ENCODE peak calls at places on chromosomes 6 and 20, in five cellular contexts. Y, S, T, V and M are unnamed samples.

GRCh38 chr6:86715676-86716075 is 221.7 kb upstream of the HTR1E start:
- DNase-seq in Y (no peak), S (no peak), T (no peak), V (no peak), M (no peak)

GRCh38 chr6:133814797-133815196 is 74.1 kb upstream of the TCF21 start:
- DNase-seq in Y (no peak), S (no peak), T (peak; percentile 71), V (peak; percentile 28), M (no peak)

GRCh38 chr6:85594197-85594930 is 706 bp upstream of the SNX14 start:
- DNase-seq in Y (peak; percentile 27), S (no peak), T (no peak), V (no peak), M (peak; percentile 41)

GRCh38 chr20:50834599-50835005 is 39.7 kb downstream of the BCAS4 start:
- DNase-seq in Y (no peak), S (no peak), T (peak; percentile 80), V (no peak), M (no peak)

GRCh38 chr6:37514377-37514776 is 14.7 kb upstream of the CCDC167 start:
- DNase-seq in Y (no peak), S (peak; percentile 36), T (no peak), V (no peak), M (no peak)

GRCh38 chr6:145332001-145332400 is 403.3 kb downstream of the EPM2A start:
- DNase-seq in Y (no peak), S (no peak), T (peak; percentile 24), V (no peak), M (no peak)

GRCh38 chr6:102488729-102489128 is 1095.2 kb downstream of the GRIK2 start:
- DNase-seq in Y (no peak), S (no peak), T (peak; percentile 37), V (no peak), M (no peak)

GRCh38 chr6:170174771-170175643 is 115.9 kb downstream of the DLL1 start:
- DNase-seq in Y (no peak), S (no peak), T (no peak), V (no peak), M (no peak)

GRCh38 chr6:50655848-50656453 is 57.4 kb upstream of the TFAP2D start:
- DNase-seq in Y (no peak), S (no peak), T (peak; percentile 27), V (no peak), M (no peak)

GRCh38 chr6:144148891-144149290 is 1.4 kb upstream of the STX11 start:
- DNase-seq in Y (no peak), S (no peak), T (no peak), V (no peak), M (no peak)

GRCh38 chr6:41286544-41287346 is at the start of gene TREM1:
- DNase-seq in Y (no peak), S (no peak), T (peak; percentile 4), V (no peak), M (no peak)

GRCh38 chr6:47308674-47309325 is 905 bp downstream of the TNFRSF21 start:
- DNase-seq in Y (no peak), S (no peak), T (peak; percentile 66), V (peak; percentile 17), M (no peak)

GRCh38 chr6:127812985-127813681 is 87.7 kb downstream of the THEMIS start:
- DNase-seq in Y (no peak), S (no peak), T (no peak), V (no peak), M (no peak)

GRCh38 chr6:74044417-74045096 is 348.6 kb downstream of the CD109 start:
- DNase-seq in Y (no peak), S (no peak), T (peak; percentile 2), V (no peak), M (no peak)

GRCh38 chr6:83867527-83868161 is 8.2 kb downstream of the CYB5R4 start:
- DNase-seq in Y (no peak), S (peak; percentile 73), T (peak; percentile 81), V (no peak), M (no peak)

GRCh38 chr6:142381845-142382378 is 80.1 kb downstream of the ADGRG6 start:
- DNase-seq in Y (no peak), S (no peak), T (no peak), V (no peak), M (no peak)

GRCh38 chr6:107811591-107812218 is 12.4 kb downstream of the SCML4 start:
- DNase-seq in Y (no peak), S (peak; percentile 44), T (no peak), V (no peak), M (no peak)

GRCh38 chr6:157023958-157024357 is 246.8 kb downstream of the ARID1B start:
- DNase-seq in Y (no peak), S (no peak), T (peak; percentile 25), V (no peak), M (no peak)

GRCh38 chr20:1933465-1933870 is 38.3 kb downstream of the SIRPA start:
- DNase-seq in Y (no peak), S (no peak), T (peak; percentile 24), V (peak; percentile 70), M (no peak)

GRCh38 chr6:22145823-22146379 is 150.9 kb downstream of the PRL start:
- DNase-seq in Y (no peak), S (no peak), T (peak; percentile 52), V (peak; percentile 35), M (no peak)

DNA sequence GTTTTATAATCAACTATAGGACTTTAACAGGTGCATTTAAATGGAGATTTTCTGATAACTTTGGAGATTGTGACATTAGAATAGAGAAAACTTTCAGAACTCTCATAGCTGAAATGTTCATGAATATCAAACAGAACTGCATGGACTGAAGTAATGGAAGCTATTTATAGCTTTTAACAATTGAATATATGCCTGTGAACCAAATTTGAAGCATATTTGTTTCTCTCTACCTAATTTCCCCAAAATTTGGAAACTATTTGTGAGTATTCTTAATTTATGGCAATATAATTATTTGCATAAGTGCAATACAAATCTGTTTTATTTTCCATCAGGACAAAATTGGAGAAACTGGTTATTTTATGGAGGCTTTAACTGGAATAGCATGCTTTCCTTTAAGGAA is 96.6 kb downstream of the PLG start:
- DNase-seq in Y (no peak), S (no peak), T (no peak), V (no peak), M (no peak)
- H3K9me3 ChIP-seq in Y (peaks cover 17% of the 10 kb centered on the region), S (no peaks in the 10 kb centered on the region), T (peaks cover 10% of the 10 kb centered on the region), V (no peaks in the 10 kb centered on the region), M (no peaks in the 10 kb centered on the region)

GRCh38 chr20:39968495-39968894 is 720.5 kb downstream of the MAFB start:
- DNase-seq in Y (no peak), S (no peak), T (no peak), V (no peak), M (no peak)

GRCh38 chr20:39967806-39968205 is 721.2 kb downstream of the MAFB start:
- DNase-seq in Y (no peak), S (no peak), T (no peak), V (no peak), M (no peak)
- H3K9me3 ChIP-seq in Y (no peaks in the 10 kb centered on the region), S (no peaks in the 10 kb centered on the region), T (peaks cover 10% of the 10 kb centered on the region), V (no peaks in the 10 kb centered on the region), M (no peaks in the 10 kb centered on the region)

GRCh38 chr6:45300776-45301175 is 27.4 kb upstream of the RUNX2 start:
- DNase-seq in Y (no peak), S (no peak), T (no peak), V (no peak), M (no peak)

GRCh38 chr6:45301348-45302142 is 26.6 kb upstream of the RUNX2 start:
- DNase-seq in Y (no peak), S (no peak), T (no peak), V (no peak), M (no peak)

GRCh38 chr6:45310118-45310788 is 17.9 kb upstream of the RUNX2 start:
- DNase-seq in Y (peak; percentile 18), S (no peak), T (no peak), V (no peak), M (peak; percentile 6)

GRCh38 chr6:45302832-45303231 is 25.3 kb upstream of the RUNX2 start:
- DNase-seq in Y (no peak), S (no peak), T (no peak), V (no peak), M (no peak)

GRCh38 chr6:45305546-45305945 is 22.6 kb upstream of the RUNX2 start:
- DNase-seq in Y (no peak), S (no peak), T (no peak), V (no peak), M (no peak)
- H3K9me3 ChIP-seq in Y (no peaks in the 10 kb centered on the region), S (no peaks in the 10 kb centered on the region), T (no peaks in the 10 kb centered on the region), V (no peaks in the 10 kb centered on the region), M (no peaks in the 10 kb centered on the region)

GRCh38 chr6:13450628-13451027 is 36.8 kb downstream of the GFOD1 start:
- DNase-seq in Y (no peak), S (no peak), T (no peak), V (no peak), M (no peak)
- H3K9me3 ChIP-seq in Y (no peaks in the 10 kb centered on the region), S (no peaks in the 10 kb centered on the region), T (no peaks in the 10 kb centered on the region), V (no peaks in the 10 kb centered on the region), M (no peaks in the 10 kb centered on the region)

GRCh38 chr6:124682751-124683150 is 279.5 kb upstream of the RNF217 start:
- DNase-seq in Y (no peak), S (no peak), T (no peak), V (no peak), M (no peak)
- H3K9me3 ChIP-seq in Y (peaks cover 14% of the 10 kb centered on the region), S (no peaks in the 10 kb centered on the region), T (peaks cover 19% of the 10 kb centered on the region), V (no peaks in the 10 kb centered on the region), M (no peaks in the 10 kb centered on the region)

DNA sequence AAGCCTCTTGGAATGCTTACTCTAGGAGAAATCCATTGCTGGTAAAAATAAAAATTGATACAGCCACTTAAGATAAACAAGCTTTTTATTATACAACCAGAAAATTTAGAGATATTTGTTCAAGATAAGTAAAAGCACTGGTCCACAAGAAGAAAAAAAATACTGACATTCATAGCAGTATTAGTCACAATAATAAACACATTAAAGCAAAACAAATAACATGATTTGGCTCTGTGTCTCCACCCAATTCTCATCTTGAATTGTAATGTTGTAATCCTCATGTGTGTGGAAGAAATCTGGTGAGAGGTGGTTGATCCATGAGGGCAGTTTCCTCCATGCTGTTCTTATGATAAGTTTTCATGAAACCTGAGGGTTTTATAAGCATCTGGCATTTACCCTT is 1093.5 kb upstream of the ADGRB3 start:
- DNase-seq in Y (no peak), S (no peak), T (peak; percentile 27), V (no peak), M (no peak)
- H3K9me3 ChIP-seq in Y (no peaks in the 10 kb centered on the region), S (no peaks in the 10 kb centered on the region), T (peaks cover 18% of the 10 kb centered on the region), V (no peaks in the 10 kb centered on the region), M (no peaks in the 10 kb centered on the region)

DNA sequence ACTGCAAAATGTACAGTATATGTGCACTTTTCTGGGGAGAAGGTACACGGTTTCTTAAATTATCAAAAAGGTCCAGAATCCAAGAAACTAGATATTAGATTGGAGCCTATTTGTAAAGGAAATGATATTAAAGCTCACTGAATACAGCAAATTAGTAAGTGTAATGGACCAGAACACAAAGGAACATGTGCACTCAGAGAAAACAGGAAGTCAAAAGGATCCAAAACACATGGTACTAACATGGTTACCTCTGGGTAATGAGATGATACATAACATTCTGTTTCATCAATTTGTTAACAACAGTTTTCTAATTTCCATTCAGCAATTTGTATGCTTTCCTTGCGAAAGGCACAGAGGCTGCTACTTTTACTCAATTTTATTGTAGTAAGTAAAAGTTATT is 18.7 kb downstream of the ZNF322 start:
- DNase-seq in Y (no peak), S (no peak), T (no peak), V (no peak), M (no peak)
- H3K9me3 ChIP-seq in Y (peaks cover 30% of the 10 kb centered on the region), S (peaks cover 32% of the 10 kb centered on the region), T (peaks cover 78% of the 10 kb centered on the region), V (no peaks in the 10 kb centered on the region), M (peaks cover 14% of the 10 kb centered on the region)